ENCODE peak calls at places on chromosomes 1 and 21, in six cellular contexts. Q, C, L, S, O and G are unnamed samples.

GRCh38 chr1:159197767-159198557 is 6.7 kb upstream of the ACKR1 start:
- DNase-seq in Q (peak; percentile 83), C (peak; percentile 47), L (peak; percentile 74), S (peak; percentile 87), O (no peak), G (peak; percentile 57)

GRCh38 chr1:101653482-101653946 is 343.2 kb downstream of the OLFM3 start:
- DNase-seq in Q (no peak), C (no peak), L (no peak), S (peak; percentile 37), O (no peak), G (peak; percentile 18)

GRCh38 chr1:39173119-39173994 is 31.1 kb upstream of the MACF1 start:
- DNase-seq in Q (no peak), C (no peak), L (no peak), S (no peak), O (no peak), G (no peak)

GRCh38 chr1:229062135-229062534 is 208.8 kb upstream of the RAB4A start:
- DNase-seq in Q (no peak), C (no peak), L (no peak), S (no peak), O (no peak), G (no peak)

GRCh38 chr1:228284521-228284920 is 76.7 kb downstream of the OBSCN start:
- DNase-seq in Q (no peak), C (no peak), L (no peak), S (no peak), O (no peak), G (no peak)

GRCh38 chr1:30798389-30798951 is 40.9 kb upstream of the LAPTM5 start:
- DNase-seq in Q (peak; percentile 69), C (no peak), L (no peak), S (no peak), O (no peak), G (no peak)

GRCh38 chr1:20829531-20829930 is 42.4 kb upstream of the HP1BP3 start:
- DNase-seq in Q (no peak), C (no peak), L (no peak), S (no peak), O (no peak), G (no peak)

GRCh38 chr1:224766266-224766665 is 150.1 kb downstream of the CNIH3 start:
- DNase-seq in Q (no peak), C (no peak), L (no peak), S (no peak), O (no peak), G (no peak)

GRCh38 chr1:83882906-83883305 is 116.0 kb downstream of the TTLL7 start:
- DNase-seq in Q (no peak), C (no peak), L (peak; percentile 30), S (peak; percentile 77), O (no peak), G (peak; percentile 24)

GRCh38 chr1:206708058-206708457 is 23.4 kb downstream of the MAPKAPK2 start:
- DNase-seq in Q (no peak), C (no peak), L (no peak), S (peak; percentile 47), O (no peak), G (no peak)

GRCh38 chr21:34517491-34518245 is 5.7 kb upstream of the KCNE1 start:
- DNase-seq in Q (no peak), C (no peak), L (no peak), S (peak; percentile 68), O (no peak), G (no peak)

GRCh38 chr21:32096411-32096810 is 182.4 kb downstream of the MIS18A start:
- DNase-seq in Q (no peak), C (peak; percentile 32), L (peak; percentile 18), S (no peak), O (no peak), G (peak; percentile 28)

GRCh38 chr1:8540971-8541370 is 223.1 kb downstream of the SLC45A1 start:
- DNase-seq in Q (no peak), C (no peak), L (no peak), S (no peak), O (no peak), G (no peak)

GRCh38 chr1:228140724-228141081 is 624 bp downstream of the GUK1 start:
- DNase-seq in Q (no peak), C (no peak), L (peak; percentile 8), S (peak; percentile 13), O (no peak), G (no peak)

GRCh38 chr1:7150951-7151350 is 365.7 kb downstream of the CAMTA1 start:
- DNase-seq in Q (no peak), C (no peak), L (no peak), S (no peak), O (no peak), G (no peak)

GRCh38 chr1:234170622-234171021 is 202.6 kb upstream of the COA6 start:
- DNase-seq in Q (no peak), C (no peak), L (no peak), S (no peak), O (no peak), G (no peak)

GRCh38 chr1:145985502-145986439 is 10.6 kb downstream of the TXNIP start:
- DNase-seq in Q (peak; percentile 52), C (no peak), L (peak; percentile 29), S (peak; percentile 61), O (no peak), G (peak; percentile 33)